ENCODE peak calls at places on chromosomes 1 and 21, in nine cellular contexts. One of them, this sample, is unnamed.

GRCh38 chr1:78223417-78224215 is 177.8 kb downstream of the GIPC2 start:
- DNase-seq in lung: peak; percentile 35
- DNase-seq in hepatocyte: no peak
- DNase-seq in kidney epithelial cell: peak; percentile 34
- DNase-seq in heart left ventricle: no peak
- DNase-seq in AG04449: peak; percentile 40
- DNase-seq in AG10803: peak; percentile 59
- DNase-seq in cardiac fibroblast: peak; percentile 50
- DNase-seq in HFF-Myc: no peak
- DNase-seq in this sample: peak; percentile 86

GRCh38 chr1:44038876-44039657 is 7.8 kb upstream of the SLC6A9 start:
- DNase-seq in lung: no peak
- DNase-seq in heart left ventricle: no peak
- DNase-seq in AG10803: peak; percentile 38
- DNase-seq in cardiac fibroblast: no peak
- DNase-seq in kidney epithelial cell: no peak
- DNase-seq in hepatocyte: no peak
- DNase-seq in HFF-Myc: no peak
- DNase-seq in AG04449: no peak
- DNase-seq in this sample: no peak

GRCh38 chr1:54572236-54572850 is 24.3 kb downstream of the ACOT11 start:
- DNase-seq in heart left ventricle: no peak
- DNase-seq in HFF-Myc: no peak
- DNase-seq in kidney epithelial cell: no peak
- DNase-seq in hepatocyte: no peak
- DNase-seq in cardiac fibroblast: no peak
- DNase-seq in lung: no peak
- DNase-seq in AG10803: no peak
- DNase-seq in AG04449: no peak
- DNase-seq in this sample: no peak

GRCh38 chr1:118217073-118217620 is 32.1 kb upstream of the SPAG17 start:
- DNase-seq in HFF-Myc: no peak
- DNase-seq in cardiac fibroblast: no peak
- DNase-seq in hepatocyte: no peak
- DNase-seq in heart left ventricle: no peak
- DNase-seq in AG04449: no peak
- DNase-seq in lung: no peak
- DNase-seq in AG10803: peak; percentile 2
- DNase-seq in kidney epithelial cell: no peak
- DNase-seq in this sample: no peak

GRCh38 chr1:2199042-2199810 is 4.7 kb upstream of the FAAP20 start:
- DNase-seq in hepatocyte: peak; percentile 91
- DNase-seq in cardiac fibroblast: peak; percentile 94
- DNase-seq in AG04449: no peak
- DNase-seq in heart left ventricle: peak; percentile 95
- DNase-seq in lung: peak; percentile 91
- DNase-seq in HFF-Myc: no peak
- DNase-seq in AG10803: peak; percentile 89
- DNase-seq in kidney epithelial cell: no peak
- DNase-seq in this sample: no peak

GRCh38 chr1:58895559-58896135 is 111.8 kb upstream of the JUN start:
- DNase-seq in kidney epithelial cell: no peak
- DNase-seq in cardiac fibroblast: no peak
- DNase-seq in lung: no peak
- DNase-seq in hepatocyte: no peak
- DNase-seq in AG04449: no peak
- DNase-seq in heart left ventricle: no peak
- DNase-seq in AG10803: no peak
- DNase-seq in HFF-Myc: no peak
- DNase-seq in this sample: no peak

GRCh38 chr1:111422546-111423391 is 4.8 kb downstream of the OVGP1 start:
- DNase-seq in cardiac fibroblast: no peak
- DNase-seq in kidney epithelial cell: peak; percentile 62
- DNase-seq in AG04449: no peak
- DNase-seq in HFF-Myc: no peak
- DNase-seq in AG10803: peak; percentile 5
- DNase-seq in lung: peak; percentile 59
- DNase-seq in hepatocyte: peak; percentile 68
- DNase-seq in heart left ventricle: no peak
- DNase-seq in this sample: peak; percentile 80

GRCh38 chr1:45490121-45490622 is 791 bp downstream of the TESK2 start:
- DNase-seq in lung: no peak
- DNase-seq in kidney epithelial cell: no peak
- DNase-seq in AG04449: no peak
- DNase-seq in heart left ventricle: no peak
- DNase-seq in cardiac fibroblast: peak; percentile 32
- DNase-seq in HFF-Myc: no peak
- DNase-seq in AG10803: no peak
- DNase-seq in hepatocyte: no peak
- DNase-seq in this sample: no peak

GRCh38 chr1:89822999-89823628 is 2.3 kb downstream of the LRRC8D start:
- DNase-seq in cardiac fibroblast: peak; percentile 74
- DNase-seq in heart left ventricle: no peak
- DNase-seq in lung: no peak
- DNase-seq in AG04449: no peak
- DNase-seq in hepatocyte: peak; percentile 22
- DNase-seq in kidney epithelial cell: no peak
- DNase-seq in HFF-Myc: no peak
- DNase-seq in AG10803: peak; percentile 71
- DNase-seq in this sample: no peak

GRCh38 chr1:113255728-113256347 is 134.5 kb upstream of the MAGI3 start:
- DNase-seq in lung: peak; percentile 31
- DNase-seq in heart left ventricle: no peak
- DNase-seq in cardiac fibroblast: no peak
- DNase-seq in hepatocyte: peak; percentile 37
- DNase-seq in HFF-Myc: no peak
- DNase-seq in AG04449: no peak
- DNase-seq in kidney epithelial cell: no peak
- DNase-seq in AG10803: peak; percentile 2
- DNase-seq in this sample: no peak

GRCh38 chr1:29783501-29784275 is 547.4 kb downstream of the PTPRU start:
- DNase-seq in AG04449: no peak
- DNase-seq in HFF-Myc: no peak
- DNase-seq in kidney epithelial cell: no peak
- DNase-seq in lung: peak; percentile 25
- DNase-seq in hepatocyte: no peak
- DNase-seq in AG10803: no peak
- DNase-seq in heart left ventricle: no peak
- DNase-seq in cardiac fibroblast: no peak
- DNase-seq in this sample: no peak

GRCh38 chr21:33684923-33685560 is 42.7 kb downstream of the ITSN1 start:
- DNase-seq in cardiac fibroblast: peak; percentile 49
- DNase-seq in heart left ventricle: no peak
- DNase-seq in kidney epithelial cell: no peak
- DNase-seq in HFF-Myc: no peak
- DNase-seq in lung: no peak
- DNase-seq in hepatocyte: no peak
- DNase-seq in AG04449: no peak
- DNase-seq in AG10803: no peak
- DNase-seq in this sample: no peak

GRCh38 chr1:70675737-70676156 is 264.7 kb downstream of the CTH start:
- DNase-seq in AG04449: no peak
- DNase-seq in cardiac fibroblast: no peak
- DNase-seq in HFF-Myc: no peak
- DNase-seq in hepatocyte: no peak
- DNase-seq in lung: no peak
- DNase-seq in AG10803: no peak
- DNase-seq in heart left ventricle: no peak
- DNase-seq in kidney epithelial cell: no peak
- DNase-seq in this sample: no peak

DNA sequence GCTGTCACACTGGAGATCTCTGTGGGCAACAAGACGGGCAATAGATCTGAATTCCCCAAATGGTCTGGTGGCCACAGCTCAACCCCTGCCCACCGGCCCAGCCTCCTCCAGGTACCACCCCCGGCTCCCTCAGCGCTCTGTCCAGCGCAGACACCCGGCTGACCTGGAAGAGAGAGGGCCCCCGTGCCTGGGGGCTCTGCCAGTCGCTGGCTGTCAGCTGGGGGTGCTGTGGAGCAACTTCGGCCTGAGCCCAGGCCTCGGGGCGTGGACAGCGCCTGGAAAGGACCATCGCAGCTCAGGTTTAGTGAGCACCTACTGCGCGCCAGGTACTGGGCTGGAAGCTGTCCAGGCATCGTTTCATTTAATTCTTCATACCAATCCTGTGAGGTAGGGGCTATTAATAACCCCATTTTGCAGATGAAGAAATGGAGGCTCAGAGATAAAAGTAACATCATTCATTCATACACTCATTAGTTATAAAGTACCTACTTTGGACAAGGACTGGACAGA is 51.0 kb downstream of the AHDC1 start:
- DNase-seq in AG04449: no peak
- DNase-seq in HFF-Myc: no peak
- DNase-seq in heart left ventricle: no peak
- DNase-seq in AG10803: no peak
- DNase-seq in hepatocyte: no peak
- DNase-seq in cardiac fibroblast: no peak
- DNase-seq in kidney epithelial cell: no peak
- DNase-seq in lung: no peak
- DNase-seq in this sample: no peak
- TF ChIP-seq CTCF in AG04449: no peak
- TF ChIP-seq CTCF in HFF-Myc: no peak
- TF ChIP-seq CTCF in heart left ventricle: no peak
- TF ChIP-seq CTCF in AG10803: no peak
- TF ChIP-seq CTCF in hepatocyte: no peak
- TF ChIP-seq CTCF in cardiac fibroblast: no peak
- TF ChIP-seq CTCF in kidney epithelial cell: no peak
- TF ChIP-seq CTCF in lung: no peak
- TF ChIP-seq CTCF in this sample: no peak

GRCh38 chr1:84702143-84702542 is 11.9 kb upstream of the SSX2IP start:
- DNase-seq in hepatocyte: no peak
- DNase-seq in HFF-Myc: no peak
- DNase-seq in lung: no peak
- DNase-seq in cardiac fibroblast: no peak
- DNase-seq in AG10803: no peak
- DNase-seq in heart left ventricle: no peak
- DNase-seq in AG04449: no peak
- DNase-seq in kidney epithelial cell: no peak
- DNase-seq in this sample: no peak

GRCh38 chr1:84698151-84698651 is 7.9 kb upstream of the SSX2IP start:
- DNase-seq in HFF-Myc: peak; percentile 94
- DNase-seq in hepatocyte: peak; percentile 62
- DNase-seq in kidney epithelial cell: no peak
- DNase-seq in lung: no peak
- DNase-seq in AG04449: peak; percentile 74
- DNase-seq in cardiac fibroblast: peak; percentile 89
- DNase-seq in heart left ventricle: no peak
- DNase-seq in AG10803: peak; percentile 93
- DNase-seq in this sample: no peak

GRCh38 chr1:84701366-84701765 is 11.1 kb upstream of the SSX2IP start:
- DNase-seq in cardiac fibroblast: peak; percentile 44
- DNase-seq in kidney epithelial cell: no peak
- DNase-seq in hepatocyte: no peak
- DNase-seq in HFF-Myc: no peak
- DNase-seq in heart left ventricle: no peak
- DNase-seq in AG04449: no peak
- DNase-seq in AG10803: no peak
- DNase-seq in lung: no peak
- DNase-seq in this sample: no peak

GRCh38 chr1:84700065-84700464 is 9.8 kb upstream of the SSX2IP start:
- DNase-seq in AG10803: no peak
- DNase-seq in cardiac fibroblast: no peak
- DNase-seq in kidney epithelial cell: no peak
- DNase-seq in hepatocyte: no peak
- DNase-seq in HFF-Myc: no peak
- DNase-seq in AG04449: no peak
- DNase-seq in heart left ventricle: no peak
- DNase-seq in lung: no peak
- DNase-seq in this sample: no peak

DNA sequence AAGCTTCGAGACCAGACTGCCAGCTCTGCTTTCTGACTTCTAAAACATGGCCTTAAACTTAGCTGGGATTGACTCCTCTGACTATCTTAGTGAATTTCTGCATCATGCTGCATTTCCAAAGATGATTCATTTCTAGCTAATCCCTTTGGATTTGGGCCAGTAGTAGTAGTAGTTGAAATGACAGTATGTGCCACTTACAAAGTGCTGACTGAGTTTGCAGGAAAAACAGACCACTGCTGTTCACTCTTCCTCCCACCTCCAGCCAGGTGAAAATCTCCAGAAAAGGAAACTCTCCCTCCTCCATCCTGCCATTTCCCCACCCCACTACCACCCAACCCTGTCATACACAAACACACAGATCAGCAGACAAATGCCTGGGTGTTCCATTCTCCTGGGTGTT is 8.5 kb upstream of the SSX2IP start:
- DNase-seq in heart left ventricle: no peak
- DNase-seq in AG04449: no peak
- DNase-seq in kidney epithelial cell: peak; percentile 31
- DNase-seq in cardiac fibroblast: peak; percentile 87
- DNase-seq in AG10803: peak; percentile 84
- DNase-seq in hepatocyte: peak; percentile 68
- DNase-seq in lung: no peak
- DNase-seq in HFF-Myc: peak; percentile 87
- DNase-seq in this sample: peak; percentile 67
- H3K4me3 ChIP-seq in heart left ventricle: no peak overlapping the region
- H3K4me3 ChIP-seq in AG04449: no peak overlapping the region
- H3K4me3 ChIP-seq in kidney epithelial cell: no peak overlapping the region
- H3K4me3 ChIP-seq in cardiac fibroblast: no peak overlapping the region
- H3K4me3 ChIP-seq in AG10803: no peak overlapping the region
- H3K4me3 ChIP-seq in hepatocyte: no peak overlapping the region
- H3K4me3 ChIP-seq in lung: no peak overlapping the region
- H3K4me3 ChIP-seq in HFF-Myc: no peak overlapping the region
- H3K4me3 ChIP-seq in this sample: no peak overlapping the region

GRCh38 chr21:16324630-16325029 is 594.8 kb downstream of the USP25 start:
- DNase-seq in cardiac fibroblast: no peak
- DNase-seq in kidney epithelial cell: no peak
- DNase-seq in hepatocyte: no peak
- DNase-seq in AG10803: no peak
- DNase-seq in lung: no peak
- DNase-seq in heart left ventricle: no peak
- DNase-seq in AG04449: no peak
- DNase-seq in HFF-Myc: no peak
- DNase-seq in this sample: no peak

GRCh38 chr21:16330340-16331319 is 600.8 kb downstream of the USP25 start:
- DNase-seq in AG10803: peak; percentile 72
- DNase-seq in heart left ventricle: peak; percentile 12
- DNase-seq in HFF-Myc: peak; percentile 72
- DNase-seq in AG04449: peak; percentile 24
- DNase-seq in cardiac fibroblast: peak; percentile 88
- DNase-seq in hepatocyte: peak; percentile 85
- DNase-seq in lung: no peak
- DNase-seq in kidney epithelial cell: peak; percentile 32
- DNase-seq in this sample: peak; percentile 47
- TF ChIP-seq CTCF in AG10803: peak; percentile 84
- TF ChIP-seq CTCF in heart left ventricle: peak; percentile 57
- TF ChIP-seq CTCF in HFF-Myc: peak; percentile 59
- TF ChIP-seq CTCF in AG04449: peak; percentile 39
- TF ChIP-seq CTCF in cardiac fibroblast: peak; percentile 63
- TF ChIP-seq CTCF in hepatocyte: peak; percentile 77
- TF ChIP-seq CTCF in lung: peak; percentile 20
- TF ChIP-seq CTCF in kidney epithelial cell: peak; percentile 62
- TF ChIP-seq CTCF in this sample: peak; percentile 81

GRCh38 chr1:81186271-81186670 is 614.5 kb upstream of the ADGRL2 start:
- DNase-seq in hepatocyte: no peak
- DNase-seq in kidney epithelial cell: no peak
- DNase-seq in HFF-Myc: no peak
- DNase-seq in lung: no peak
- DNase-seq in AG04449: no peak
- DNase-seq in heart left ventricle: no peak
- DNase-seq in AG10803: peak; percentile 4
- DNase-seq in cardiac fibroblast: peak; percentile 17
- DNase-seq in this sample: no peak
- H3K4me3 ChIP-seq in hepatocyte: no peak overlapping the region
- H3K4me3 ChIP-seq in kidney epithelial cell: no peak overlapping the region
- H3K4me3 ChIP-seq in HFF-Myc: no peak overlapping the region
- H3K4me3 ChIP-seq in lung: no peak overlapping the region
- H3K4me3 ChIP-seq in AG04449: no peak overlapping the region
- H3K4me3 ChIP-seq in heart left ventricle: no peak overlapping the region
- H3K4me3 ChIP-seq in AG10803: no peak overlapping the region
- H3K4me3 ChIP-seq in cardiac fibroblast: no peak overlapping the region
- H3K4me3 ChIP-seq in this sample: no peak overlapping the region

GRCh38 chr1:232477728-232478127 is 152.2 kb downstream of the SIPA1L2 start:
- DNase-seq in AG10803: peak; percentile 94
- DNase-seq in kidney epithelial cell: peak; percentile 94
- DNase-seq in HFF-Myc: peak; percentile 86
- DNase-seq in cardiac fibroblast: peak; percentile 89
- DNase-seq in hepatocyte: no peak
- DNase-seq in heart left ventricle: peak; percentile 31
- DNase-seq in lung: peak; percentile 39
- DNase-seq in AG04449: peak; percentile 83
- DNase-seq in this sample: peak; percentile 98
- TF ChIP-seq CTCF in AG10803: no peak
- TF ChIP-seq CTCF in kidney epithelial cell: no peak
- TF ChIP-seq CTCF in HFF-Myc: no peak
- TF ChIP-seq CTCF in cardiac fibroblast: no peak
- TF ChIP-seq CTCF in hepatocyte: no peak
- TF ChIP-seq CTCF in heart left ventricle: no peak
- TF ChIP-seq CTCF in lung: no peak
- TF ChIP-seq CTCF in AG04449: no peak
- TF ChIP-seq CTCF in this sample: no peak